ENCODE peak calls at places on chromosome 7, in eight cellular contexts. A is GM18507; G is mucosa of gallbladder; R is non-pigmented ciliary epithelial cell; O is stimulated activated CD8-positive, alpha-beta memory T cell treated with anti-CD3 and anti-CD28 coated beads, Interleukin-7, amount 100 ng/mL, for 24 hours; T is GM04503; H is NCI-H1417; L is amygdala. Y is an unnamed sample.

GRCh38 chr7:130112078-130112477 is 41.7 kb downstream of the KLHDC10 start:
- DNase-seq in A (no peak), G (no peak), R (no peak), O (no peak), T (no peak), H (no peak), L (no peak), Y (no peak)

GRCh38 chr7:25360471-25360870 is 132.2 kb upstream of the NPVF start:
- DNase-seq in A (no peak), G (no peak), R (no peak), O (no peak), T (no peak), H (peak; percentile 71), L (no peak), Y (no peak)

GRCh38 chr7:7639421-7639820 is 1.1 kb upstream of the UMAD1 start:
- DNase-seq in A (no peak), G (no peak), R (no peak), O (no peak), T (no peak), H (peak; percentile 48), L (no peak), Y (no peak)

GRCh38 chr7:4172883-4173282 is 509.2 kb upstream of the FOXK1 start:
- DNase-seq in A (no peak), G (no peak), R (no peak), O (no peak), T (no peak), H (no peak), L (no peak), Y (no peak)

GRCh38 chr7:99375070-99375807 is 709 bp downstream of the ARPC1B start:
- DNase-seq in A (no peak), G (peak; percentile 65), R (no peak), O (no peak), T (no peak), H (peak; percentile 63), L (peak; percentile 16), Y (no peak)

GRCh38 chr7:134458341-134458805 is 527 bp downstream of the AKR1B1 start:
- DNase-seq in A (peak; percentile 20), G (peak; percentile 52), R (no peak), O (peak; percentile 21), T (no peak), H (peak; percentile 93), L (peak; percentile 68), Y (no peak)

GRCh38 chr7:41685684-41686083 is 17.2 kb downstream of the INHBA start:
- DNase-seq in A (no peak), G (no peak), R (peak; percentile 73), O (no peak), T (no peak), H (no peak), L (no peak), Y (no peak)

GRCh38 chr7:81594767-81595166 is 175.1 kb downstream of the HGF start:
- DNase-seq in A (no peak), G (no peak), R (no peak), O (no peak), T (no peak), H (no peak), L (no peak), Y (no peak)

GRCh38 chr7:155741805-155742204 is 70.5 kb downstream of the SHH start:
- DNase-seq in A (no peak), G (peak; percentile 17), R (no peak), O (no peak), T (no peak), H (no peak), L (peak; percentile 17), Y (no peak)

GRCh38 chr7:81873559-81873958 is 103.7 kb upstream of the HGF start:
- DNase-seq in A (no peak), G (no peak), R (no peak), O (no peak), T (no peak), H (no peak), L (no peak), Y (no peak)

GRCh38 chr7:46542076-46542475 is 621.0 kb upstream of the IGFBP3 start:
- DNase-seq in A (no peak), G (no peak), R (no peak), O (no peak), T (no peak), H (no peak), L (no peak), Y (no peak)

GRCh38 chr7:127831312-127832212 is 179.6 kb downstream of the SND1 start:
- DNase-seq in A (no peak), G (no peak), R (no peak), O (no peak), T (no peak), H (peak; percentile 74), L (no peak), Y (no peak)

GRCh38 chr7:122638459-122638858 is 60.5 kb downstream of the RNF133 start:
- DNase-seq in A (no peak), G (no peak), R (no peak), O (no peak), T (no peak), H (no peak), L (no peak), Y (no peak)

GRCh38 chr7:33781167-33781566 is 124.2 kb upstream of the BMPER start:
- DNase-seq in A (no peak), G (no peak), R (no peak), O (no peak), T (no peak), H (no peak), L (no peak), Y (no peak)

GRCh38 chr7:34759477-34760125 is 101.6 kb downstream of the NPSR1 start:
- DNase-seq in A (no peak), G (no peak), R (no peak), O (no peak), T (no peak), H (peak; percentile 16), L (no peak), Y (no peak)

GRCh38 chr7:101924171-101924570 is 106.7 kb downstream of the CUX1 start:
- DNase-seq in A (no peak), G (no peak), R (peak; percentile 26), O (no peak), T (peak; percentile 61), H (no peak), L (no peak), Y (no peak)

GRCh38 chr7:124930655-124931597 is 1.3 kb upstream of the POT1 start:
- DNase-seq in A (no peak), G (no peak), R (no peak), O (no peak), T (no peak), H (no peak), L (no peak), Y (no peak)

GRCh38 chr7:23712368-23713284 is 2.6 kb downstream of the STK31 start:
- DNase-seq in A (peak; percentile 23), G (no peak), R (peak; percentile 31), O (no peak), T (peak; percentile 32), H (peak; percentile 21), L (no peak), Y (no peak)

GRCh38 chr7:152435384-152436278 is at the start of gene KMT2C:
- DNase-seq in A (no peak), G (peak; percentile 45), R (no peak), O (no peak), T (no peak), H (peak; percentile 73), L (peak; percentile 52), Y (no peak)

Y was measured in omental fat pad.